ENCODE peak calls at places on chromosome 12, in eight cellular contexts. One of them, this sample, is unnamed. For H3K4me1, the result is how much of the 10 kb centered on the place peaks cover.

GRCh38 chr12:42663621-42664020 is 74.1 kb upstream of the PRICKLE1 start:
- DNase-seq in fibroblast of lung: no peak
- DNase-seq in neuronal stem cell: no peak
- DNase-seq in A549: no peak
- DNase-seq in HCT116: no peak
- DNase-seq in PC-9: no peak
- DNase-seq in IMR-90: no peak
- DNase-seq in neural progenitor cell: no peak
- DNase-seq in this sample: no peak

GRCh38 chr12:94074970-94075695 is 73.2 kb upstream of the PLXNC1 start:
- DNase-seq in fibroblast of lung: peak
- DNase-seq in neuronal stem cell: peak
- DNase-seq in A549: peak
- DNase-seq in HCT116: peak
- DNase-seq in PC-9: no peak
- DNase-seq in IMR-90: peak
- DNase-seq in neural progenitor cell: peak
- DNase-seq in this sample: peak

GRCh38 chr12:39587247-39587646 is 32.4 kb downstream of the ABCD2 start:
- DNase-seq in fibroblast of lung: peak
- DNase-seq in neuronal stem cell: no peak
- DNase-seq in A549: peak
- DNase-seq in HCT116: peak
- DNase-seq in PC-9: no peak
- DNase-seq in IMR-90: no peak
- DNase-seq in neural progenitor cell: no peak
- DNase-seq in this sample: no peak

GRCh38 chr12:116474899-116475298 is 84.3 kb upstream of the MAP1LC3B2 start:
- DNase-seq in fibroblast of lung: no peak
- DNase-seq in neuronal stem cell: no peak
- DNase-seq in A549: no peak
- DNase-seq in HCT116: no peak
- DNase-seq in PC-9: no peak
- DNase-seq in IMR-90: no peak
- DNase-seq in neural progenitor cell: no peak
- DNase-seq in this sample: no peak

GRCh38 chr12:75877588-75878381 is 153.8 kb downstream of the PHLDA1 start:
- DNase-seq in fibroblast of lung: peak
- DNase-seq in neuronal stem cell: no peak
- DNase-seq in A549: no peak
- DNase-seq in HCT116: no peak
- DNase-seq in PC-9: no peak
- DNase-seq in IMR-90: peak
- DNase-seq in neural progenitor cell: no peak
- DNase-seq in this sample: peak

GRCh38 chr12:47748899-47749298 is 9.8 kb downstream of the RAPGEF3 start:
- DNase-seq in fibroblast of lung: no peak
- DNase-seq in neuronal stem cell: no peak
- DNase-seq in A549: no peak
- DNase-seq in HCT116: no peak
- DNase-seq in PC-9: no peak
- DNase-seq in IMR-90: no peak
- DNase-seq in neural progenitor cell: no peak
- DNase-seq in this sample: peak

GRCh38 chr12:40033260-40033649 is 72.6 kb downstream of the SLC2A13 start:
- DNase-seq in fibroblast of lung: no peak
- DNase-seq in neuronal stem cell: no peak
- DNase-seq in A549: no peak
- DNase-seq in HCT116: no peak
- DNase-seq in PC-9: no peak
- DNase-seq in IMR-90: no peak
- DNase-seq in neural progenitor cell: peak
- DNase-seq in this sample: no peak

GRCh38 chr12:19273482-19274330 is 144.2 kb downstream of the PLEKHA5 start:
- DNase-seq in fibroblast of lung: peak
- DNase-seq in neuronal stem cell: no peak
- DNase-seq in A549: peak
- DNase-seq in HCT116: peak
- DNase-seq in PC-9: peak
- DNase-seq in IMR-90: peak
- DNase-seq in neural progenitor cell: no peak
- DNase-seq in this sample: peak

GRCh38 chr12:4857472-4858291 is 52.0 kb upstream of the KCNA1 start:
- DNase-seq in fibroblast of lung: peak
- DNase-seq in neuronal stem cell: peak
- DNase-seq in A549: peak
- DNase-seq in HCT116: peak
- DNase-seq in PC-9: peak
- DNase-seq in IMR-90: peak
- DNase-seq in neural progenitor cell: peak
- DNase-seq in this sample: peak

GRCh38 chr12:111174283-111175108 is 194.4 kb downstream of the PHETA1 start:
- DNase-seq in fibroblast of lung: no peak
- DNase-seq in neuronal stem cell: no peak
- DNase-seq in A549: peak
- DNase-seq in HCT116: peak
- DNase-seq in PC-9: no peak
- DNase-seq in IMR-90: no peak
- DNase-seq in neural progenitor cell: peak
- DNase-seq in this sample: no peak

GRCh38 chr12:130775953-130776856 is 60.1 kb upstream of the RIMBP2 start:
- DNase-seq in fibroblast of lung: peak
- DNase-seq in neuronal stem cell: no peak
- DNase-seq in A549: peak
- DNase-seq in HCT116: peak
- DNase-seq in PC-9: peak
- DNase-seq in IMR-90: peak
- DNase-seq in neural progenitor cell: peak
- DNase-seq in this sample: peak

GRCh38 chr12:109423392-109423791 is 53.7 kb downstream of the KCTD10 start:
- DNase-seq in fibroblast of lung: no peak
- DNase-seq in neuronal stem cell: no peak
- DNase-seq in A549: no peak
- DNase-seq in HCT116: no peak
- DNase-seq in PC-9: no peak
- DNase-seq in IMR-90: no peak
- DNase-seq in neural progenitor cell: no peak
- DNase-seq in this sample: no peak

GRCh38 chr12:102216086-102216691 is 18.6 kb upstream of the PMCH start:
- DNase-seq in fibroblast of lung: peak
- DNase-seq in neuronal stem cell: no peak
- DNase-seq in A549: peak
- DNase-seq in HCT116: peak
- DNase-seq in PC-9: no peak
- DNase-seq in IMR-90: peak
- DNase-seq in neural progenitor cell: no peak
- DNase-seq in this sample: no peak

GRCh38 chr12:54213084-54213483 is 24.3 kb upstream of the SMUG1 start:
- DNase-seq in fibroblast of lung: no peak
- DNase-seq in neuronal stem cell: no peak
- DNase-seq in A549: no peak
- DNase-seq in HCT116: no peak
- DNase-seq in PC-9: no peak
- DNase-seq in IMR-90: no peak
- DNase-seq in neural progenitor cell: no peak
- DNase-seq in this sample: peak

GRCh38 chr12:106780010-106780625 is 5.6 kb downstream of the RIC8B start:
- DNase-seq in fibroblast of lung: no peak
- DNase-seq in neuronal stem cell: no peak
- DNase-seq in A549: peak
- DNase-seq in HCT116: no peak
- DNase-seq in PC-9: peak
- DNase-seq in IMR-90: peak
- DNase-seq in neural progenitor cell: no peak
- DNase-seq in this sample: peak

GRCh38 chr12:89789862-89790261 is 81.2 kb upstream of the ATP2B1 start:
- DNase-seq in fibroblast of lung: no peak
- DNase-seq in neuronal stem cell: no peak
- DNase-seq in A549: no peak
- DNase-seq in HCT116: no peak
- DNase-seq in PC-9: no peak
- DNase-seq in IMR-90: no peak
- DNase-seq in neural progenitor cell: no peak
- DNase-seq in this sample: no peak

GRCh38 chr12:115632323-115632722 is 645.2 kb downstream of the MED13L start:
- DNase-seq in fibroblast of lung: peak
- DNase-seq in neuronal stem cell: no peak
- DNase-seq in A549: no peak
- DNase-seq in HCT116: no peak
- DNase-seq in PC-9: no peak
- DNase-seq in IMR-90: peak
- DNase-seq in neural progenitor cell: no peak
- DNase-seq in this sample: no peak

GRCh38 chr12:105522166-105522825 is 191.8 kb downstream of the C12orf75 start:
- DNase-seq in fibroblast of lung: peak
- DNase-seq in neuronal stem cell: no peak
- DNase-seq in A549: peak
- DNase-seq in HCT116: no peak
- DNase-seq in PC-9: peak
- DNase-seq in IMR-90: peak
- DNase-seq in neural progenitor cell: no peak
- DNase-seq in this sample: no peak

GRCh38 chr12:105524961-105525360 is 194.5 kb downstream of the C12orf75 start:
- DNase-seq in fibroblast of lung: peak
- DNase-seq in neuronal stem cell: no peak
- DNase-seq in A549: no peak
- DNase-seq in HCT116: no peak
- DNase-seq in PC-9: no peak
- DNase-seq in IMR-90: no peak
- DNase-seq in neural progenitor cell: no peak
- DNase-seq in this sample: no peak

GRCh38 chr12:105523164-105524057 is 192.9 kb downstream of the C12orf75 start:
- DNase-seq in fibroblast of lung: peak
- DNase-seq in neuronal stem cell: peak
- DNase-seq in A549: no peak
- DNase-seq in HCT116: no peak
- DNase-seq in PC-9: peak
- DNase-seq in IMR-90: peak
- DNase-seq in neural progenitor cell: peak
- DNase-seq in this sample: peak
- H3K27ac ChIP-seq in fibroblast of lung: no peak
- H3K27ac ChIP-seq in neuronal stem cell: no peak
- H3K27ac ChIP-seq in A549: no peak
- H3K27ac ChIP-seq in HCT116: no peak
- H3K27ac ChIP-seq in PC-9: no peak
- H3K27ac ChIP-seq in IMR-90: no peak
- H3K27ac ChIP-seq in neural progenitor cell: no peak
- H3K27ac ChIP-seq in this sample: peak

DNA sequence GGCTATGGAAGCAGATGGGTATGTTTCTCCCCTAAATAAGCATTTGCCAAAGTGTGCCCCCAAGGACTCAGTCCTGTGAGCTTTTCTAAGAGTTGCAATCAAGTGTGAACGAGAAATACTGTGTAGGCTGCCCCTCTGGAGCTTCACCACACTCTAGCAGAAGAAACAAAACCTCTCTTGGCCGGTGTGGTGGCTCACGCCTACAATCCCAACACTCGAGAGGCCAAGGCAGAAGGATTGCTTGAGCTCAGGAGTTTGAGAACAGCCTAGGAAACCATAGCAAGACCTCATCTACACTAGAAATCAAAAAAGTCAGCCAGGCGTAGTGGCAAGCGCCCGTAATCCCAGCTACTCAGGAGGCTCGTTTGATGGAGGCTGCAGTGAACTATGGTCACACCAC is 9.8 kb downstream of the VPS37B start:
- DNase-seq in fibroblast of lung: no peak
- DNase-seq in neuronal stem cell: no peak
- DNase-seq in A549: no peak
- DNase-seq in HCT116: no peak
- DNase-seq in PC-9: no peak
- DNase-seq in IMR-90: no peak
- DNase-seq in neural progenitor cell: no peak
- DNase-seq in this sample: no peak
- H3K4me1 ChIP-seq in fibroblast of lung: under half
- H3K4me1 ChIP-seq in neuronal stem cell: under half
- H3K4me1 ChIP-seq in A549: half or more
- H3K4me1 ChIP-seq in HCT116: half or more
- H3K4me1 ChIP-seq in PC-9: half or more
- H3K4me1 ChIP-seq in IMR-90: under half
- H3K4me1 ChIP-seq in neural progenitor cell: under half
- H3K4me1 ChIP-seq in this sample: under half

GRCh38 chr12:49983892-49984291 is 11.1 kb downstream of the AQP6 start:
- DNase-seq in fibroblast of lung: peak
- DNase-seq in neuronal stem cell: no peak
- DNase-seq in A549: no peak
- DNase-seq in HCT116: no peak
- DNase-seq in PC-9: no peak
- DNase-seq in IMR-90: peak
- DNase-seq in neural progenitor cell: peak
- DNase-seq in this sample: peak
- H3K4me2 ChIP-seq in fibroblast of lung: no peak
- H3K4me2 ChIP-seq in neuronal stem cell: peak
- H3K4me2 ChIP-seq in A549: no peak
- H3K4me2 ChIP-seq in HCT116: no peak
- H3K4me2 ChIP-seq in PC-9: no peak
- H3K4me2 ChIP-seq in IMR-90: peak
- H3K4me2 ChIP-seq in neural progenitor cell: peak
- H3K4me2 ChIP-seq in this sample: peak

GRCh38 chr12:24845615-24846014 is 103.3 kb downstream of the BCAT1 start:
- DNase-seq in fibroblast of lung: no peak
- DNase-seq in neuronal stem cell: no peak
- DNase-seq in A549: no peak
- DNase-seq in HCT116: no peak
- DNase-seq in PC-9: no peak
- DNase-seq in IMR-90: peak
- DNase-seq in neural progenitor cell: no peak
- DNase-seq in this sample: no peak

GRCh38 chr12:24848941-24849477 is 99.9 kb downstream of the BCAT1 start:
- DNase-seq in fibroblast of lung: no peak
- DNase-seq in neuronal stem cell: no peak
- DNase-seq in A549: no peak
- DNase-seq in HCT116: no peak
- DNase-seq in PC-9: no peak
- DNase-seq in IMR-90: no peak
- DNase-seq in neural progenitor cell: no peak
- DNase-seq in this sample: no peak

GRCh38 chr12:24851341-24851740 is 97.6 kb downstream of the BCAT1 start:
- DNase-seq in fibroblast of lung: no peak
- DNase-seq in neuronal stem cell: no peak
- DNase-seq in A549: no peak
- DNase-seq in HCT116: no peak
- DNase-seq in PC-9: no peak
- DNase-seq in IMR-90: no peak
- DNase-seq in neural progenitor cell: no peak
- DNase-seq in this sample: no peak

GRCh38 chr12:24850486-24850885 is 98.4 kb downstream of the BCAT1 start:
- DNase-seq in fibroblast of lung: peak
- DNase-seq in neuronal stem cell: no peak
- DNase-seq in A549: no peak
- DNase-seq in HCT116: no peak
- DNase-seq in PC-9: no peak
- DNase-seq in IMR-90: no peak
- DNase-seq in neural progenitor cell: no peak
- DNase-seq in this sample: no peak

DNA sequence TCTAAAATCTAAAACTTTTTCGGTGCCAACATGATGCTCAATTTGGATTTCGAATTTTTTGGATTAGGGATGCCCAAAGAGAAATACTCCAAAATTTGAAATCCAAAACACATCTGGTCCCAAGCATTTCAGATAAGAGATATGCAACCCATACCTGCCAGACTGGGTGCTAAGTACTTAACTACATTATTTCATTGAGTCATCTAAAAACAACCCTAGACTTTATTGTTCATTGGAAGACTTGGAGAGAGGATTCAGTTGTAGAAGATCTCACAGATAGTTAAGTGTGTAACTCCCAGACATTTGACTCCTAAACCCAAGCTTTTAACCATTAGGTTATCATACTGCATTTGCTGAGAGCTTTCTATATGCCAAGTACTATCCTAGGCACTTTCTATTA is 102.2 kb downstream of the BCAT1 start:
- DNase-seq in fibroblast of lung: no peak
- DNase-seq in neuronal stem cell: no peak
- DNase-seq in A549: no peak
- DNase-seq in HCT116: no peak
- DNase-seq in PC-9: no peak
- DNase-seq in IMR-90: no peak
- DNase-seq in neural progenitor cell: no peak
- DNase-seq in this sample: no peak
- H3K27ac ChIP-seq in fibroblast of lung: no peak
- H3K27ac ChIP-seq in neuronal stem cell: no peak
- H3K27ac ChIP-seq in A549: no peak
- H3K27ac ChIP-seq in HCT116: no peak
- H3K27ac ChIP-seq in PC-9: no peak
- H3K27ac ChIP-seq in IMR-90: no peak
- H3K27ac ChIP-seq in neural progenitor cell: no peak
- H3K27ac ChIP-seq in this sample: no peak